ENCODE peak calls at places on chromosomes 1 and 21, in four cellular contexts. C is HCT116, U is HepG2, H is H1. B is an unnamed sample.

GRCh38 chr1:231929311-231929710 is 302.7 kb downstream of the DISC1 start:
- DNase-seq in C (no peak), U (no peak), H (no peak), B (no peak)

GRCh38 chr1:217164403-217164802 is 441.2 kb upstream of the ESRRG start:
- DNase-seq in C (no peak), U (no peak), H (no peak), B (no peak)

GRCh38 chr1:247548847-247549246 is at the start of gene GCSAML:
- DNase-seq in C (no peak), U (no peak), H (no peak), B (no peak)

GRCh38 chr1:2314803-2315710 is 76.3 kb downstream of the MORN1 start:
- DNase-seq in C (no peak), U (peak; percentile 21), H (no peak), B (peak; percentile 95)

GRCh38 chr1:53278294-53278693 is 40.0 kb upstream of the MAGOH start:
- DNase-seq in C (no peak), U (peak; percentile 4), H (no peak), B (peak; percentile 62)

GRCh38 chr1:87853576-87854351 is 525.1 kb downstream of the LMO4 start:
- DNase-seq in C (no peak), U (no peak), H (no peak), B (no peak)

GRCh38 chr21:42561742-42562141 is 48.1 kb downstream of the SLC37A1 start:
- DNase-seq in C (no peak), U (peak; percentile 13), H (no peak), B (peak; percentile 67)

GRCh38 chr1:241447056-241447649 is 72.4 kb downstream of the FH start:
- DNase-seq in C (no peak), U (no peak), H (no peak), B (no peak)

GRCh38 chr1:51592711-51593110 is 24.2 kb upstream of the OSBPL9 start:
- DNase-seq in C (no peak), U (no peak), H (no peak), B (no peak)

GRCh38 chr1:93988634-93989350 is 79.6 kb upstream of the GCLM start:
- DNase-seq in C (no peak), U (no peak), H (no peak), B (no peak)

GRCh38 chr1:9877962-9878361 is 32.1 kb downstream of the CTNNBIP1 start:
- DNase-seq in C (peak; percentile 46), U (no peak), H (no peak), B (no peak)

GRCh38 chr1:30933874-30934252 is 25.3 kb upstream of the SDC3 start:
- DNase-seq in C (no peak), U (no peak), H (no peak), B (no peak)

GRCh38 chr1:202807367-202807925 is 775 bp downstream of the KDM5B start:
- DNase-seq in C (no peak), U (no peak), H (no peak), B (peak; percentile 81)

GRCh38 chr1:7847599-7847998 is 5.3 kb downstream of the UTS2 start:
- DNase-seq in C (no peak), U (no peak), H (no peak), B (no peak)
- TF ChIP-seq FOSL1 in C (no peak), U (no peak), H (no peak), B (no peak)

DNA sequence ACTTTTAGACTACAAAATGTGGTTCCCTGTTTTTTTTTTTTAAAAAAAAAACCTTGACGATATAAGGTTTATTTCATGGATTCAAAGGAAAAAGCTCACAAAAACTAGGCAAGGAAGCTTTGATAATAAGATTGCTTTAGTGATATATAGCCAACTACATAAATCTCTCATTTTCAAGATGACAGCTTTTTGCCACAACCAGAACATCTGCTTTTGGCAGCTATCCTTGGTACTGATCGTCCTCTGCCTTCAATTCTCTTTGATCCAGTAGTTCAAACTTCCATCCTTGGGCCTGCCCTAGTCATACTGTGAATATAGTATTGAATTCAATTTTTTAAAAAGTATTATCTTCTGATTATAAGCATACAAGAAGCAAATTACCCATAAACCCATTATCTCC is 72.9 kb upstream of the CD53 start:
- DNase-seq in C (no peak), U (no peak), H (no peak), B (no peak)
- TF ChIP-seq YY1 in C (no peak), U (no peak), H (no peak), B (no peak)

DNA sequence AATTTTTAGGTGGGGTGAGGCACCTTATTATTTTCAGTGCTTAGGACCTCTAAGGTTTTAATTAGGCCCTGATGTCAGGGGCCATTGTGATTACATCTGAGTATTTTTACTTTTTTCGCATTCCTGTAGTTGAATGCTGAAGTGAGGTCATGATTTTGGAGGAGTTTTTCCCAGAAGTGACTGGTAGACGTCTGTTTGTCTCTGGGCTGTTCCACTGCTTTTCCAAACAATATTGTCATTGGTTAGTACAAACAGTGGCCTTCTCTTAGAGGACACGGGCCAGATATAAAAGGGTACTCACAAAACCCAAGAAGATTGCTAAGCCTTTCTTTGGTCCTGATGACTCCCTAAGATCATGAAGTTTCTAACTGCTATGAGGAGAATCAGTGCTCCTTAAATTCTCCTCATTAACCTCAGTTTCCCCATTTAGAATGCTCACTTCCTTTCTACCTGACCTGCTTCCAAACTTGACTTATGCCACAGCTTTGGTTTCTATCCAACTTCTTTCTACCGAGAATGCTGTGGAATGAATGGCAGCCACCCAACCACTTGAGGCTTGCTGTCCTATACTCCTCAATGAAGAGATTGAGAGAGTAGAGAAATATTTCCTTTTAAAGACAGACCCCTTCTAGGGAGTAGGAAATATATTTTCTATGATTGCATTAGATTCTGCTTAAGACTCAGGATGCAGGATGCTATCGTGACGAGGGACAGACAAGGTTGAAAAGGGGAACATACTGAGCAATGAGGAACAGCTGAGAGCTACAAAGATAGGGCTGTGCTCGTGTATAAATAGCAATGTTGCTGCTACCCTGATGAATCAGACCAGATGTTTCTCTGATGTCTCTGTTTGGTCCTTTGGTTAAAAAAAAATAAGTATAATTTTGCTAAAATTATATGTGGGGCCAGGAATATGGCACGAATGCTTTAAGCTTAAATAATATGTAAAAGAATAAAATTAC is 7.3 kb upstream of the RASAL2 start:
- DNase-seq in C (no peak), U (no peak), H (no peak), B (no peak)
- TF ChIP-seq FOSL1 in C (no peak), U (no peak), H (no peak), B (no peak)

GRCh38 chr1:33004628-33005027 is 32.1 kb downstream of the AK2 start:
- DNase-seq in C (no peak), U (no peak), H (no peak), B (no peak)
- TF ChIP-seq YY1 in C (no peak), U (no peak), H (no peak), B (no peak)

GRCh38 chr1:33974147-33974546 is 110.3 kb downstream of the HMGB4 start:
- DNase-seq in C (no peak), U (no peak), H (no peak), B (no peak)
- TF ChIP-seq FOSL1 in C (no peak), U (no peak), H (no peak), B (no peak)

GRCh38 chr1:179042700-179043099 is 17.0 kb downstream of the FAM20B start:
- DNase-seq in C (no peak), U (no peak), H (no peak), B (no peak)

GRCh38 chr1:179046808-179047636 is 21.3 kb downstream of the FAM20B start:
- DNase-seq in C (no peak), U (no peak), H (no peak), B (peak; percentile 87)

GRCh38 chr1:179043907-179044306 is 18.2 kb downstream of the FAM20B start:
- DNase-seq in C (no peak), U (no peak), H (no peak), B (no peak)

GRCh38 chr1:179042087-179042486 is 16.4 kb downstream of the FAM20B start:
- DNase-seq in C (no peak), U (no peak), H (no peak), B (no peak)

GRCh38 chr1:179043266-179043665 is 17.6 kb downstream of the FAM20B start:
- DNase-seq in C (no peak), U (no peak), H (no peak), B (no peak)
- TF ChIP-seq YY1 in C (no peak), U (no peak), H (no peak), B (peak; percentile 50)

GRCh38 chr1:243483084-243483845 is 227.4 kb downstream of the SDCCAG8 start:
- DNase-seq in C (no peak), U (no peak), H (no peak), B (no peak)
- TF ChIP-seq FOSL1 in C (no peak), U (no peak), H (no peak), B (no peak)

GRCh38 chr1:14328687-14329086 is 269.8 kb upstream of the KAZN start:
- DNase-seq in C (no peak), U (no peak), H (no peak), B (no peak)
- TF ChIP-seq YY1 in C (no peak), U (no peak), H (no peak), B (no peak)